ENCODE peak calls at places on chromosomes 2 and 18, in eight cellular contexts. One of them, this sample, is unnamed.

GRCh38 chr2:232761301-232761907 is 15.0 kb downstream of the KCNJ13 start:
- DNase-seq in prostate gland: no peak
- DNase-seq in astrocyte of the cerebellum: peak
- DNase-seq in pancreas: no peak
- DNase-seq in brain microvascular endothelial cell: peak
- DNase-seq in left lung: no peak
- DNase-seq in fibroblast of pulmonary artery: peak
- DNase-seq in heart right ventricle: no peak
- DNase-seq in this sample: peak

GRCh38 chr2:231769170-231770136 is 11.6 kb downstream of the PDE6D start:
- DNase-seq in prostate gland: no peak
- DNase-seq in astrocyte of the cerebellum: no peak
- DNase-seq in pancreas: no peak
- DNase-seq in brain microvascular endothelial cell: no peak
- DNase-seq in left lung: no peak
- DNase-seq in fibroblast of pulmonary artery: no peak
- DNase-seq in heart right ventricle: no peak
- DNase-seq in this sample: no peak

GRCh38 chr2:239979243-239980023 is 45.7 kb downstream of the NDUFA10 start:
- DNase-seq in prostate gland: no peak
- DNase-seq in astrocyte of the cerebellum: peak
- DNase-seq in pancreas: no peak
- DNase-seq in brain microvascular endothelial cell: peak
- DNase-seq in left lung: no peak
- DNase-seq in fibroblast of pulmonary artery: peak
- DNase-seq in heart right ventricle: no peak
- DNase-seq in this sample: no peak

GRCh38 chr18:80033181-80034067 is 810 bp upstream of the RBFA start:
- DNase-seq in prostate gland: peak
- DNase-seq in astrocyte of the cerebellum: peak
- DNase-seq in pancreas: no peak
- DNase-seq in brain microvascular endothelial cell: peak
- DNase-seq in left lung: no peak
- DNase-seq in fibroblast of pulmonary artery: peak
- DNase-seq in heart right ventricle: no peak
- DNase-seq in this sample: peak

GRCh38 chr2:36409971-36410370 is 54.4 kb downstream of the CRIM1 start:
- DNase-seq in prostate gland: no peak
- DNase-seq in astrocyte of the cerebellum: no peak
- DNase-seq in pancreas: no peak
- DNase-seq in brain microvascular endothelial cell: no peak
- DNase-seq in left lung: no peak
- DNase-seq in fibroblast of pulmonary artery: no peak
- DNase-seq in heart right ventricle: no peak
- DNase-seq in this sample: no peak

GRCh38 chr2:47617523-47618271 is 165.2 kb upstream of the MSH6 start:
- DNase-seq in prostate gland: no peak
- DNase-seq in astrocyte of the cerebellum: no peak
- DNase-seq in pancreas: no peak
- DNase-seq in brain microvascular endothelial cell: no peak
- DNase-seq in left lung: no peak
- DNase-seq in fibroblast of pulmonary artery: no peak
- DNase-seq in heart right ventricle: no peak
- DNase-seq in this sample: no peak

GRCh38 chr2:21263622-21264021 is 139.9 kb downstream of the TDRD15 start:
- DNase-seq in prostate gland: no peak
- DNase-seq in astrocyte of the cerebellum: no peak
- DNase-seq in pancreas: no peak
- DNase-seq in brain microvascular endothelial cell: no peak
- DNase-seq in left lung: no peak
- DNase-seq in fibroblast of pulmonary artery: no peak
- DNase-seq in heart right ventricle: no peak
- DNase-seq in this sample: no peak

GRCh38 chr2:223563462-223563861 is 38.7 kb downstream of the SCG2 start:
- DNase-seq in prostate gland: no peak
- DNase-seq in astrocyte of the cerebellum: peak
- DNase-seq in pancreas: no peak
- DNase-seq in brain microvascular endothelial cell: peak
- DNase-seq in left lung: no peak
- DNase-seq in fibroblast of pulmonary artery: peak
- DNase-seq in heart right ventricle: no peak
- DNase-seq in this sample: peak

GRCh38 chr2:161613161-161613560 is 11.1 kb upstream of the SLC4A10 start:
- DNase-seq in prostate gland: no peak
- DNase-seq in astrocyte of the cerebellum: peak
- DNase-seq in pancreas: no peak
- DNase-seq in brain microvascular endothelial cell: no peak
- DNase-seq in left lung: no peak
- DNase-seq in fibroblast of pulmonary artery: no peak
- DNase-seq in heart right ventricle: no peak
- DNase-seq in this sample: no peak

GRCh38 chr2:166411473-166412230 is 35.9 kb upstream of the SCN9A start:
- DNase-seq in prostate gland: no peak
- DNase-seq in astrocyte of the cerebellum: peak
- DNase-seq in pancreas: no peak
- DNase-seq in brain microvascular endothelial cell: peak
- DNase-seq in left lung: no peak
- DNase-seq in fibroblast of pulmonary artery: peak
- DNase-seq in heart right ventricle: no peak
- DNase-seq in this sample: peak

GRCh38 chr2:85887566-85888019 is 1.2 kb downstream of the ST3GAL5 start:
- DNase-seq in prostate gland: peak
- DNase-seq in astrocyte of the cerebellum: no peak
- DNase-seq in pancreas: peak
- DNase-seq in brain microvascular endothelial cell: no peak
- DNase-seq in left lung: peak
- DNase-seq in fibroblast of pulmonary artery: peak
- DNase-seq in heart right ventricle: peak
- DNase-seq in this sample: no peak

GRCh38 chr2:195645413-195645812 is 11.6 kb upstream of the SLC39A10 start:
- DNase-seq in prostate gland: no peak
- DNase-seq in astrocyte of the cerebellum: no peak
- DNase-seq in pancreas: no peak
- DNase-seq in brain microvascular endothelial cell: no peak
- DNase-seq in left lung: no peak
- DNase-seq in fibroblast of pulmonary artery: no peak
- DNase-seq in heart right ventricle: no peak
- DNase-seq in this sample: no peak

GRCh38 chr2:17460401-17461086 is 57.7 kb downstream of the RAD51AP2 start:
- DNase-seq in prostate gland: no peak
- DNase-seq in astrocyte of the cerebellum: no peak
- DNase-seq in pancreas: no peak
- DNase-seq in brain microvascular endothelial cell: no peak
- DNase-seq in left lung: no peak
- DNase-seq in fibroblast of pulmonary artery: no peak
- DNase-seq in heart right ventricle: no peak
- DNase-seq in this sample: no peak

GRCh38 chr18:79863161-79863945 is 65.6 kb downstream of the KCNG2 start:
- DNase-seq in prostate gland: no peak
- DNase-seq in astrocyte of the cerebellum: no peak
- DNase-seq in pancreas: no peak
- DNase-seq in brain microvascular endothelial cell: no peak
- DNase-seq in left lung: no peak
- DNase-seq in fibroblast of pulmonary artery: no peak
- DNase-seq in heart right ventricle: no peak
- DNase-seq in this sample: no peak

GRCh38 chr18:77250926-77251729 is 1.5 kb downstream of the GALR1 start:
- DNase-seq in prostate gland: no peak
- DNase-seq in astrocyte of the cerebellum: no peak
- DNase-seq in pancreas: no peak
- DNase-seq in brain microvascular endothelial cell: no peak
- DNase-seq in left lung: no peak
- DNase-seq in fibroblast of pulmonary artery: peak
- DNase-seq in heart right ventricle: no peak
- DNase-seq in this sample: peak

GRCh38 chr18:11989966-11990380 is 8.7 kb downstream of the IMPA2 start:
- DNase-seq in prostate gland: no peak
- DNase-seq in astrocyte of the cerebellum: no peak
- DNase-seq in pancreas: peak
- DNase-seq in brain microvascular endothelial cell: no peak
- DNase-seq in left lung: peak
- DNase-seq in fibroblast of pulmonary artery: no peak
- DNase-seq in heart right ventricle: no peak
- DNase-seq in this sample: no peak

GRCh38 chr2:133568172-133568571 is at the start of gene NCKAP5:
- DNase-seq in prostate gland: peak
- DNase-seq in astrocyte of the cerebellum: peak
- DNase-seq in pancreas: no peak
- DNase-seq in brain microvascular endothelial cell: peak
- DNase-seq in left lung: no peak
- DNase-seq in fibroblast of pulmonary artery: peak
- DNase-seq in heart right ventricle: peak
- DNase-seq in this sample: peak

GRCh38 chr2:147224070-147224469 is 620.8 kb upstream of the ACVR2A start:
- DNase-seq in prostate gland: no peak
- DNase-seq in astrocyte of the cerebellum: no peak
- DNase-seq in pancreas: no peak
- DNase-seq in brain microvascular endothelial cell: no peak
- DNase-seq in left lung: no peak
- DNase-seq in fibroblast of pulmonary artery: no peak
- DNase-seq in heart right ventricle: no peak
- DNase-seq in this sample: peak

GRCh38 chr2:109306190-109306589 is 177.2 kb downstream of the SH3RF3 start:
- DNase-seq in prostate gland: no peak
- DNase-seq in astrocyte of the cerebellum: no peak
- DNase-seq in pancreas: no peak
- DNase-seq in brain microvascular endothelial cell: no peak
- DNase-seq in left lung: no peak
- DNase-seq in fibroblast of pulmonary artery: no peak
- DNase-seq in heart right ventricle: no peak
- DNase-seq in this sample: no peak

GRCh38 chr2:14632133-14632936 is at the start of gene LRATD1:
- DNase-seq in prostate gland: peak
- DNase-seq in astrocyte of the cerebellum: peak
- DNase-seq in pancreas: peak
- DNase-seq in brain microvascular endothelial cell: peak
- DNase-seq in left lung: peak
- DNase-seq in fibroblast of pulmonary artery: peak
- DNase-seq in heart right ventricle: peak
- DNase-seq in this sample: peak

DNA sequence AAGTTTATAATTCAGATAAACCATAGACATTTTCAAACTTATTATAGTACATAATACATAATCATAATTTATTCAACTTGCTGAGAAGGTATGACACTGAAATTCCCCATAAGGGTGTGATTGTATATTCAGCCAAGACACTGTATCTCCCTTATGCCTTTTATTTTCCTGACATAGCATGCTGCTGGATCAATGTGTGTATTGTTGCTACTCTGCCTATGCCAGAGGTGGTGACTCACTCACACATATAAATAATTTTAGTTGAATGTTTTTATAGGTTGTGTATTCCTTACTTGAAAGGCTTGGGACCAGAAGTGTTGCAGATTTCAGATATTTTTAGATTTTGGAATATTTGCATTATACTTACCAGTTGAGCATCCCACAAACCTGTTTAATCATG is 86.8 kb downstream of the VRK2 start:
- DNase-seq in prostate gland: no peak
- DNase-seq in astrocyte of the cerebellum: no peak
- DNase-seq in pancreas: no peak
- DNase-seq in brain microvascular endothelial cell: peak
- DNase-seq in left lung: no peak
- DNase-seq in fibroblast of pulmonary artery: peak
- DNase-seq in heart right ventricle: no peak
- DNase-seq in this sample: no peak
- TF ChIP-seq CTCF in prostate gland: no peak
- TF ChIP-seq CTCF in astrocyte of the cerebellum: no peak
- TF ChIP-seq CTCF in pancreas: no peak
- TF ChIP-seq CTCF in brain microvascular endothelial cell: no peak
- TF ChIP-seq CTCF in left lung: no peak
- TF ChIP-seq CTCF in fibroblast of pulmonary artery: no peak
- TF ChIP-seq CTCF in heart right ventricle: no peak
- TF ChIP-seq CTCF in this sample: no peak

GRCh38 chr2:95530734-95531133 is 46.2 kb upstream of the TRIM43B start:
- DNase-seq in prostate gland: no peak
- DNase-seq in astrocyte of the cerebellum: peak
- DNase-seq in pancreas: no peak
- DNase-seq in brain microvascular endothelial cell: peak
- DNase-seq in left lung: no peak
- DNase-seq in fibroblast of pulmonary artery: peak
- DNase-seq in heart right ventricle: no peak
- DNase-seq in this sample: peak
- H3K4me3 ChIP-seq in prostate gland: no peak
- H3K4me3 ChIP-seq in astrocyte of the cerebellum: no peak
- H3K4me3 ChIP-seq in pancreas: no peak
- H3K4me3 ChIP-seq in brain microvascular endothelial cell: no peak
- H3K4me3 ChIP-seq in left lung: no peak
- H3K4me3 ChIP-seq in fibroblast of pulmonary artery: no peak
- H3K4me3 ChIP-seq in heart right ventricle: no peak
- H3K4me3 ChIP-seq in this sample: no peak

DNA sequence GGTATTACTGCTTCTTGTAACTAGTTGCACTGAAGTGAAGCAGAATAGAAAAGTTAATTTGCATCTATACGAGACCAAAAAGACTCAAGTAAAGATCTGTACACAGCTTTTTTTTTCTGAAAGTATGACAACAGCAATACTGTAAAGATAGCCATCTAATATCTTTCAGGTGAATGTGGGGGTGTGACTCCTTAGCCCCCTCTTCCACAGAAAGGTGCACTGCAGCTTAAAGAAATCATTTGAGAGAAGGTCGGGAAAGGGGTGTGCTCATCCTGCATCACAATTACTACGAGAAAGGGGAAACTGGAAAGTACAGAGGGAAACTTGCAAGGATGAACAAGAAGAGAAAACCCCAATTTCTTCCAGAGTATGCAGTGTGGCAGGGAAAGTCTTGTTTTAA is 255.6 kb downstream of the CCDC178 start:
- DNase-seq in prostate gland: no peak
- DNase-seq in astrocyte of the cerebellum: no peak
- DNase-seq in pancreas: no peak
- DNase-seq in brain microvascular endothelial cell: no peak
- DNase-seq in left lung: no peak
- DNase-seq in fibroblast of pulmonary artery: no peak
- DNase-seq in heart right ventricle: no peak
- DNase-seq in this sample: no peak
- TF ChIP-seq CTCF in prostate gland: no peak
- TF ChIP-seq CTCF in astrocyte of the cerebellum: no peak
- TF ChIP-seq CTCF in pancreas: no peak
- TF ChIP-seq CTCF in brain microvascular endothelial cell: no peak
- TF ChIP-seq CTCF in left lung: no peak
- TF ChIP-seq CTCF in fibroblast of pulmonary artery: no peak
- TF ChIP-seq CTCF in heart right ventricle: no peak
- TF ChIP-seq CTCF in this sample: no peak

DNA sequence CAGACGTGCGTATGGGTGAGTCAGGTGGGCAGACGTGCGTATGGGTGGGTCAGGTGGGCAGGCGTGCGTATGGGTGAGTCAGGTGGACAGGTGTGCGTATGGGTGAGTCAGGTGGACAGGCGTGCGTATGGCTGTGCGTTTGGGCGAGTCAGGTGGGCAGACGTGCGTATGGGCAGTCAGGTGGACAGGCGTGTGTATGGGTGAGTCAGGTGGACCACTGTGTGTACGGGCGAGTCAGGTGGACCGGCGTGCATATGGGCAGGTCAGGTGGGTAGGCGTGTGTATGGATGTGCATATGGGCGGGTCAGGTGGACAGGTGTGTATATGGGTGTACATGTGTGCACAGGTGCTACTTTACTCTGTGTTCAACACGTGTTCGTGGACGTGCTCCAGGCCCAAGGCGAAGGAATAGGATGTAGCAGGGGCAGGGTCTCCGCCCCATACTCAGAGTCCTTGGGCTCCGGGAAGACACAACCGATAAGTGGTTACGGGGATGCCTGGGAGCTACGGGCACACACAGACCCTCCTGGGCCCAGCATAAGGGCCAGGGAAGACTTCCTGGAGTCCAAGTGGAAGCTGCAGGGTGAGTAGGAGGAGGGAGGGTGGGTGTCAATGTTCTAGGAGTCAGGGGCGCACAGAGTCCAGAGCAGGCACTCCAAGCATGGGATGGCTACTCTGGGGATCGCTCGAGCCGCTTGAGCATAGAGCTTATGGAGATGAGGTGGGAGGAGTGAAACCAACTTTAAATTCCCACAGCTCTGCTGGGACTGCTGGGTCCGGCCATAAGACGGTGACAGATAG is 27.1 kb upstream of the KLF11 start:
- DNase-seq in prostate gland: no peak
- DNase-seq in astrocyte of the cerebellum: no peak
- DNase-seq in pancreas: no peak
- DNase-seq in brain microvascular endothelial cell: no peak
- DNase-seq in left lung: no peak
- DNase-seq in fibroblast of pulmonary artery: no peak
- DNase-seq in heart right ventricle: no peak
- DNase-seq in this sample: no peak
- H3K4me3 ChIP-seq in prostate gland: no peak
- H3K4me3 ChIP-seq in astrocyte of the cerebellum: no peak
- H3K4me3 ChIP-seq in pancreas: no peak
- H3K4me3 ChIP-seq in brain microvascular endothelial cell: no peak
- H3K4me3 ChIP-seq in left lung: no peak
- H3K4me3 ChIP-seq in fibroblast of pulmonary artery: no peak
- H3K4me3 ChIP-seq in heart right ventricle: no peak
- H3K4me3 ChIP-seq in this sample: no peak